ENCODE peak calls at places on chromosomes 13 and 19, in ten cellular contexts. U is A549, Y is GM23248, M is HFFc6, Z is hypothalamus, D is neural crest cell, Q is amniotic epithelial cell, S is heart right ventricle, X is left ventricle myocardium superior, F is fibroblast of mammary gland. O is an unnamed sample.

GRCh38 chr19:13112555-13112954 is 4.0 kb downstream of the TRMT1 start:
- DNase-seq in Z (no peak), S (no peak), D (no peak), U (no peak), Q (no peak), X (no peak), Y (no peak), F (no peak), M (no peak), O (no peak)

GRCh38 chr19:16067205-16067938 is 8.9 kb upstream of the TPM4 start:
- DNase-seq in X (peak; percentile 60), Z (no peak), D (no peak), U (no peak), F (peak; percentile 90), S (peak; percentile 55), Q (no peak), M (peak; percentile 60), Y (peak; percentile 95), O (no peak)

GRCh38 chr19:43765109-43765876 is 10.5 kb upstream of the SMG9 start:
- DNase-seq in U (peak; percentile 95), D (no peak), Y (peak; percentile 99), M (peak; percentile 98), Q (peak; percentile 96), Z (no peak), S (peak; percentile 32), X (peak; percentile 56), F (peak; percentile 97), O (peak; percentile 74)

GRCh38 chr13:53012707-53013106 is 15.9 kb upstream of the OLFM4 start:
- DNase-seq in Z (no peak), M (no peak), Q (no peak), D (no peak), F (no peak), U (no peak), S (no peak), X (no peak), Y (no peak), O (no peak)

GRCh38 chr13:74966814-74967213 is 515.2 kb downstream of the TBC1D4 start:
- DNase-seq in M (no peak), Y (peak; percentile 4), U (no peak), F (peak; percentile 12), S (no peak), Z (peak; percentile 20), Q (peak; percentile 30), X (no peak), D (peak; percentile 14), O (peak; percentile 8)

GRCh38 chr19:18291590-18292459 is 10.4 kb upstream of the JUND start:
- DNase-seq in S (peak; percentile 87), Y (peak; percentile 86), M (no peak), D (peak; percentile 49), X (peak; percentile 90), Z (peak; percentile 50), U (peak; percentile 93), F (peak; percentile 77), Q (peak; percentile 91), O (peak; percentile 94)

GRCh38 chr19:44657211-44657921 is 13.7 kb downstream of the PVR start:
- DNase-seq in Y (peak; percentile 70), U (peak; percentile 77), S (peak; percentile 71), Z (peak; percentile 7), D (peak; percentile 79), X (peak; percentile 80), F (peak; percentile 72), Q (peak; percentile 45), M (peak; percentile 25), O (peak; percentile 78)

GRCh38 chr19:41264581-41265375 is 606 bp downstream of the HNRNPUL1 start:
- DNase-seq in M (no peak), X (peak; percentile 64), Q (peak; percentile 33), U (peak; percentile 56), Z (no peak), Y (peak; percentile 67), F (peak; percentile 39), S (peak; percentile 53), D (peak; percentile 39), O (peak; percentile 81)

GRCh38 chr13:46146898-46147297 is 35.1 kb downstream of the LCP1 start:
- DNase-seq in U (peak; percentile 30), D (peak; percentile 26), Q (peak; percentile 19), X (no peak), F (peak; percentile 18), Z (peak; percentile 39), S (no peak), M (peak; percentile 8), Y (peak; percentile 47), O (peak; percentile 52)

GRCh38 chr19:47305309-47305751 is 4.3 kb upstream of the C5AR1 start:
- DNase-seq in M (peak; percentile 81), F (peak; percentile 99), Y (peak; percentile 95), X (peak; percentile 75), U (peak; percentile 92), S (peak; percentile 69), Z (no peak), Q (peak; percentile 85), D (peak; percentile 75), O (peak; percentile 85)

GRCh38 chr13:30639671-30640070 is 22.0 kb downstream of the USPL1 start:
- DNase-seq in Z (no peak), S (no peak), X (no peak), F (peak; percentile 59), Q (peak; percentile 81), U (no peak), M (no peak), Y (peak; percentile 23), D (no peak), O (no peak)

GRCh38 chr19:1259206-1259872 is 9.8 kb upstream of the CIRBP start:
- DNase-seq in F (peak; percentile 68), S (peak; percentile 85), M (peak; percentile 35), Z (no peak), Q (peak; percentile 66), U (peak; percentile 91), D (no peak), Y (peak; percentile 74), X (peak; percentile 85), O (peak; percentile 87)

GRCh38 chr13:90713436-90714133 is 633.9 kb upstream of the MIR17HG start:
- DNase-seq in F (no peak), S (no peak), U (no peak), Q (no peak), Z (no peak), X (no peak), M (no peak), D (no peak), Y (no peak), O (no peak)

GRCh38 chr19:15195381-15195964 is 5.3 kb downstream of the NOTCH3 start:
- DNase-seq in Y (peak; percentile 95), U (no peak), X (peak; percentile 48), D (peak; percentile 53), S (peak; percentile 67), Q (peak; percentile 11), M (peak; percentile 39), Z (no peak), F (peak; percentile 74), O (peak; percentile 90)

GRCh38 chr13:114299604-114300305 is 14.5 kb upstream of the CHAMP1 start:
- DNase-seq in Z (no peak), S (no peak), F (no peak), Q (no peak), M (no peak), X (no peak), D (no peak), U (no peak), Y (no peak), O (no peak)

GRCh38 chr19:40640744-40641143 is 39.6 kb downstream of the LTBP4 start:
- DNase-seq in S (peak; percentile 37), M (no peak), Q (no peak), Z (no peak), Y (no peak), D (no peak), U (peak; percentile 70), F (no peak), X (peak; percentile 51), O (no peak)

GRCh38 chr19:2603320-2603719 is 99.2 kb downstream of the GNG7 start:
- DNase-seq in Z (no peak), X (peak; percentile 77), M (peak; percentile 41), Q (no peak), U (no peak), F (peak; percentile 52), S (peak; percentile 70), Y (peak; percentile 75), D (no peak), O (no peak)

GRCh38 chr19:2624537-2625091 is 77.9 kb downstream of the GNG7 start:
- DNase-seq in S (peak; percentile 71), X (peak; percentile 87), M (no peak), Z (no peak), Q (no peak), D (no peak), Y (peak; percentile 37), F (no peak), U (no peak), O (peak; percentile 70)

GRCh38 chr13:50526771-50527567 is 316.5 kb downstream of the DLEU7 start:
- DNase-seq in U (no peak), Q (no peak), Z (no peak), M (no peak), X (peak; percentile 30), Y (no peak), F (no peak), S (no peak), D (no peak), O (no peak)

GRCh38 chr19:18743281-18743825 is 47.8 kb downstream of the COMP start:
- DNase-seq in U (no peak), S (peak; percentile 80), X (peak; percentile 87), Y (no peak), M (no peak), D (no peak), F (no peak), Q (peak; percentile 85), Z (no peak), O (peak; percentile 85)

GRCh38 chr13:27372896-27373295 is 51.5 kb upstream of the GTF3A start:
- DNase-seq in Z (no peak), U (peak; percentile 51), M (no peak), F (no peak), S (no peak), Q (no peak), D (no peak), X (no peak), Y (peak; percentile 31), O (peak; percentile 77)

GRCh38 chr13:97274782-97275252 is 52.7 kb downstream of the MBNL2 start:
- DNase-seq in Y (peak; percentile 84), S (no peak), Z (no peak), Q (peak; percentile 81), U (peak; percentile 44), M (peak; percentile 85), F (peak; percentile 80), D (no peak), X (no peak), O (no peak)

GRCh38 chr13:110879482-110879881 is 35.4 kb downstream of the ANKRD10 start:
- DNase-seq in F (no peak), Y (no peak), X (no peak), Z (no peak), D (no peak), U (no peak), S (no peak), M (no peak), Q (no peak), O (no peak)

O was measured in hepatocyte.